ENCODE peak calls at places on chromosomes 16 and 17, in ten cellular contexts. E is transverse colon; Q is tibial nerve; K is small intestine; Z is NT2/D1; V is CD8-positive, alpha-beta T cell; S is heart right ventricle; W is CD8-positive, alpha-beta memory T cell; H is kidney; Y is OCI-LY7. O is an unnamed sample.

GRCh38 chr16:71929048-71929447 is 33.7 kb downstream of the IST1 start:
- DNase-seq in E (peak; percentile 26), Z (no peak), V (no peak), H (no peak), S (peak; percentile 33), K (no peak), W (no peak), Q (no peak), Y (no peak), O (no peak)

GRCh38 chr16:25012525-25012991 is 2.6 kb downstream of the ARHGAP17 start:
- DNase-seq in Y (no peak), K (peak; percentile 95), S (no peak), E (peak; percentile 59), W (no peak), V (no peak), Z (no peak), H (no peak), Q (peak; percentile 27), O (no peak)

GRCh38 chr17:28528329-28529011 is 22.3 kb downstream of the FOXN1 start:
- DNase-seq in Z (no peak), Q (no peak), H (no peak), V (no peak), W (no peak), K (peak; percentile 37), S (no peak), Y (no peak), E (peak; percentile 69), O (peak; percentile 45)

GRCh38 chr16:52372313-52372712 is 174.6 kb downstream of the TOX3 start:
- DNase-seq in S (no peak), H (no peak), Q (no peak), Z (no peak), Y (no peak), K (peak; percentile 8), W (no peak), E (no peak), V (no peak), O (no peak)

GRCh38 chr17:71229036-71229435 is 891.8 kb upstream of the SOX9 start:
- DNase-seq in H (no peak), Q (no peak), Y (no peak), W (no peak), S (no peak), K (no peak), E (no peak), V (no peak), Z (no peak), O (no peak)

GRCh38 chr17:5513610-5514009 is 27.2 kb downstream of the MIS12 start:
- DNase-seq in V (no peak), Z (no peak), W (peak; percentile 59), H (no peak), Q (no peak), E (no peak), S (no peak), K (peak; percentile 20), Y (no peak), O (no peak)

GRCh38 chr16:61306204-61306603 is 730.0 kb downstream of the CDH8 start:
- DNase-seq in Y (no peak), Q (no peak), S (no peak), H (no peak), W (no peak), V (no peak), K (no peak), E (no peak), Z (no peak), O (no peak)

GRCh38 chr17:76791053-76791980 is 53.4 kb downstream of the MFSD11 start:
- DNase-seq in Z (no peak), Q (no peak), V (peak; percentile 43), H (no peak), W (peak; percentile 21), Y (peak; percentile 80), E (peak; percentile 63), K (no peak), S (no peak), O (no peak)

GRCh38 chr16:18803569-18804462 is 2.5 kb upstream of the ARL6IP1 start:
- DNase-seq in W (no peak), V (no peak), H (no peak), S (no peak), E (no peak), Z (no peak), Q (no peak), K (no peak), Y (peak; percentile 35), O (no peak)

GRCh38 chr16:83717814-83718213 is 90.0 kb upstream of the HSBP1 start:
- DNase-seq in Q (no peak), Y (no peak), H (no peak), K (no peak), V (no peak), Z (no peak), E (no peak), W (no peak), S (peak; percentile 20), O (no peak)

DNA sequence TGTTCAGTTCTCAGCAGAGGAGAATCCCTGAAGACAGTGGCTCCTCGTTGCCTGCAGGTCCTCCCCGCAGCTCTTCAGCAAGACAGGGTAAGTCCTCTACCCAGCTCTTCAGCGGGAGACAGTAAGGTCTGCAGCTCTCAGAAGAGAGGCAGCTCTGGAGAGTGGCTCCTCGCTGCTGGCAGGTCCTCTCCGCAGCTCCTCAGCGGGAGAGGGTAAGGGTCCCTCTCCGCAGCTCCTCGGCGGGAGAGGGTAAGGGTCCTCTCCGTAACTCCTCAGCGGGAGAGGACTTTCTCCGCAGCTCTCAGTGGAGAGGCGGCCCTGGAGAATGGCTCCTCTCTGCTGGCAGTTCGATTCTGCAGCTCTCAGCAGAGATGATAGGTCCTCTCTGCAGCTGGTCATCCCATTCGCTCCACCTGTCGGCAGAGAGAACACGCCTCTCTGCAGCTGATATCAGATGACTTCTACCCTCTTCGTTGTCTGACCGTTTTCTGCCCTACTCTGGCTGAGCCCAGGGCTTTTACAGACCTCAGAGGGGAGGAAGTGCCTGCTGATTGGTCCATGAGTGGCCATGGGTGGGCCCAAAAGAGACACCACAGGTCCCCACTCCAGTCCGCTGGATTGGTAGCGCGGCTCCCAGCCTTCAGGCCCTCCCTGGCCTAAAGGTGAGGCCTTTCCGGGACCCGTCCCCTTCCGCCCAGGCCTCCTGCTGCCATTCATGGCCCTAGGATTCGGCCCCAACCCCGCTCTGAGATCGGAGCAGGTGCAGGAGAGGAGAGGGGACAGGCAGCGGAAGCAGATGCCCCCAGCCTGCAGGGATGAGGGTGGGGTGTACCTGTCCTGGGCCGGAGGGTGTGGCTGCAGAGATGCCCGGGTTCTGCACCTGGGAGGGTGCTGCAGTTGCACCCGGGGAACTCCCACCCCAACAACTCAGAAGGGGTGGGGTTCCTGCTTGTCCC is 11.9 kb upstream of the SHCBP1 start:
- DNase-seq in Y (no peak), V (no peak), K (no peak), H (peak; percentile 61), W (no peak), S (no peak), Q (no peak), Z (no peak), E (no peak), O (no peak)
- H3K4me1 ChIP-seq in Y (no peaks in the 10 kb centered on the region), V (no peaks in the 10 kb centered on the region), K (no peaks in the 10 kb centered on the region), H (no peaks in the 10 kb centered on the region), W (no peaks in the 10 kb centered on the region), S (peaks cover 7% of the 10 kb centered on the region), Q (no peaks in the 10 kb centered on the region), Z (peaks cover 9% of the 10 kb centered on the region), E (no peaks in the 10 kb centered on the region), O (no peaks in the 10 kb centered on the region)

GRCh38 chr17:39688945-39689344 is 1.1 kb upstream of the PGAP3 start:
- DNase-seq in Z (peak; percentile 83), H (peak; percentile 9), E (no peak), Q (no peak), V (no peak), Y (no peak), W (no peak), K (no peak), S (no peak), O (no peak)
- H3K4me3 ChIP-seq in Z (peak overlapping the region; percentile 78), H (peak overlapping the region; percentile 98), E (no peak overlapping the region), Q (no peak overlapping the region), V (no peak overlapping the region), Y (peak overlapping the region; percentile 89), W (peak overlapping the region; percentile 88), K (no peak overlapping the region), S (peak overlapping the region; percentile 62), O (no peak overlapping the region)

GRCh38 chr17:3208484-3208883 is 1.0 kb downstream of the OR1A1 start:
- DNase-seq in H (no peak), Q (no peak), V (no peak), S (no peak), Z (no peak), W (no peak), K (no peak), Y (no peak), E (no peak), O (no peak)
- H3K9me3 ChIP-seq in H (no peaks in the 10 kb centered on the region), Q (no peaks in the 10 kb centered on the region), V (no peaks in the 10 kb centered on the region), S (no peaks in the 10 kb centered on the region), Z (peaks cover 2% of the 10 kb centered on the region), W (no peaks in the 10 kb centered on the region), K (no peaks in the 10 kb centered on the region), Y (peaks cover 3% of the 10 kb centered on the region), E (no peaks in the 10 kb centered on the region), O (no peaks in the 10 kb centered on the region)

GRCh38 chr17:42101513-42102292 is 3.4 kb upstream of the ZNF385C start:
- DNase-seq in V (peak; percentile 67), E (peak; percentile 82), Z (peak; percentile 52), K (peak; percentile 34), H (no peak), Y (peak; percentile 68), W (peak; percentile 51), Q (peak; percentile 86), S (peak; percentile 71), O (peak; percentile 73)

GRCh38 chr17:42094375-42095069 is 3.8 kb downstream of the ZNF385C start:
- DNase-seq in Q (no peak), W (no peak), E (no peak), Z (no peak), V (no peak), S (no peak), Y (no peak), H (no peak), K (no peak), O (no peak)

GRCh38 chr17:42096360-42097111 is 1.7 kb downstream of the ZNF385C start:
- DNase-seq in H (no peak), Y (no peak), W (no peak), K (no peak), Q (no peak), Z (no peak), E (no peak), S (no peak), V (no peak), O (no peak)

GRCh38 chr17:42098747-42099399 is 600 bp upstream of the ZNF385C start:
- DNase-seq in W (no peak), Q (no peak), E (no peak), V (no peak), S (no peak), H (no peak), Z (no peak), K (no peak), Y (no peak), O (no peak)

DNA sequence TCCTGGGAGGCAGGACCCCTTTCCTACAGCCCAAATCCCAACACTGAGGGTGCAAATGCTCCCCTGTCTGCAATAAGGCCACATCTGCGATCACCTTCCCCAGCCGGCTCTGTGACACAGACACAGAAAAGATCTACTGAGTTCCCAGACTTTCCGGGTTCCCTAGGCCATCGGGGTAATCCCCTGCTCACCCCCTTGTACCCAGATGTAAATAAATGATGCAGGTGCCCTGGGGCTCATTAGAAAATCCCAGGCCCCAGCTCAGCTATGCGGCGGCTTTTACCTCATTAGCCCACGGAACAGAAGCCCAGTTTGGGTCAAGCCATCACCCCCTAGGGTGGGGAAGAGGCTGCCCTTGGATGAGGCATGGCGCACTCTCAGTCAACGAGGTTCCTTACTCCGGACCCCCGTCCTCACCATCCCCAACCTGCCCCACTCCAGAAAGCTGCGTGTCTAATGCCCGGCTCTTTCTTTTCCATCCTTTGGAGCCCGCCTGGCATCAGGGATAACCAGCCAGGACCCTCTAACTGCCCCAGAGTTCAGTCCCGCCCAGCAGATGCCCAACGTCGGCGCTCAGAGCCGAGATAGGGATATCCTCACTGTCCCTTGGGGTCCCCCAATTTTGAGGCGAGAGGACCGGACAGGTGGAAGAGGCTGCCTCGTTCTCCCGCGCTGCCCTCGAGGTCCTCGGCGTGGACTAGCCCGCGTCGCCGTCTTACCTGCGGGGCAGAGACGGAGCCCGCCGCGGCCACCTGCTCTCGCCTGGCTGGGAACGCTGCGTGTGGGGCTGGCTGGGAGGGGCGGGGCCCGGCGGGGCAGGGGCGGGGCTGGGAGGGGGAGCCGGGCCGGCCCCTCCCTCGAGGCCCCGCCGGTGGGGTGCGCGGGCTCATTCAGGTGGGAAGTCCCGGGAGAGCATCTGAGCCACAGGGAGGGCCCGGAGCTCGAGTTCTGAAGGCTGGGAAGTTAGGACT is at the start of gene ZNF385C:
- DNase-seq in W (peak; percentile 37), E (no peak), Z (no peak), V (peak; percentile 39), Y (no peak), K (no peak), H (no peak), Q (no peak), S (no peak), O (no peak)
- H3K4me1 ChIP-seq in W (peaks cover 6% of the 10 kb centered on the region), E (peaks cover 9% of the 10 kb centered on the region), Z (peaks cover 16% of the 10 kb centered on the region), V (peaks cover 9% of the 10 kb centered on the region), Y (peaks cover 14% of the 10 kb centered on the region), K (no peaks in the 10 kb centered on the region), H (no peaks in the 10 kb centered on the region), Q (no peaks in the 10 kb centered on the region), S (peaks cover 10% of the 10 kb centered on the region), O (no peaks in the 10 kb centered on the region)

O was measured in lung.